ENCODE peak calls at places on chromosomes 5 and 9, in four cellular contexts. O, Z, M and D are unnamed samples.

GRCh38 chr9:95506692-95507455 is 9.9 kb downstream of the PTCH1 start:
- DNase-seq in Z (peak; percentile 76), M (peak; percentile 71), O (no peak), D (no peak)

GRCh38 chr5:179829732-179830435 is 9.2 kb downstream of the SQSTM1 start:
- DNase-seq in O (no peak), Z (no peak), M (no peak), D (no peak)

GRCh38 chr5:76524872-76525271 is 98.3 kb downstream of the F2RL2 start:
- DNase-seq in M (peak; percentile 98), O (no peak), Z (peak; percentile 23), D (peak; percentile 32)

GRCh38 chr9:127899200-127899943 is at the start of gene ST6GALNAC6:
- DNase-seq in Z (peak; percentile 73), O (no peak), M (peak; percentile 85), D (no peak)

GRCh38 chr5:72243706-72244105 is 76.3 kb downstream of the MRPS27 start:
- DNase-seq in Z (no peak), M (no peak), O (no peak), D (no peak)

GRCh38 chr5:77359231-77359630 is 132.9 kb downstream of the WDR41 start:
- DNase-seq in O (no peak), Z (no peak), M (no peak), D (no peak)

GRCh38 chr5:24823625-24824024 is 178.8 kb upstream of the CDH10 start:
- DNase-seq in M (no peak), O (no peak), Z (no peak), D (no peak)

GRCh38 chr9:18658764-18659705 is 185.1 kb downstream of the ADAMTSL1 start:
- DNase-seq in Z (peak; percentile 80), M (no peak), O (no peak), D (peak; percentile 85)

GRCh38 chr9:87122947-87123685 is 175.8 kb upstream of the GAS1 start:
- DNase-seq in M (no peak), Z (peak; percentile 81), O (no peak), D (no peak)

GRCh38 chr5:54610197-54610898 is 92.8 kb downstream of the SNX18 start:
- DNase-seq in Z (no peak), M (peak; percentile 16), O (no peak), D (no peak)

GRCh38 chr9:118575341-118576070 is 793.7 kb downstream of the BRINP1 start:
- DNase-seq in Z (no peak), O (no peak), M (no peak), D (no peak)

GRCh38 chr5:171965740-171966139 is 40.7 kb downstream of the FBXW11 start:
- DNase-seq in Z (no peak), M (peak; percentile 35), O (no peak), D (no peak)

GRCh38 chr9:126222363-126222834 is 104.2 kb upstream of the MVB12B start:
- DNase-seq in M (no peak), O (no peak), Z (no peak), D (no peak)

GRCh38 chr9:85332487-85332886 is 409.3 kb downstream of the AGTPBP1 start:
- DNase-seq in O (no peak), Z (no peak), M (peak; percentile 41), D (no peak)

GRCh38 chr5:23026252-23027170 is 173.4 kb upstream of the CDH12 start:
- DNase-seq in M (peak; percentile 27), Z (peak; percentile 12), O (no peak), D (no peak)

GRCh38 chr9:96139592-96140251 is 162.3 kb downstream of the HSD17B3 start:
- DNase-seq in Z (peak; percentile 71), O (no peak), M (peak; percentile 61), D (peak; percentile 53)

DNA sequence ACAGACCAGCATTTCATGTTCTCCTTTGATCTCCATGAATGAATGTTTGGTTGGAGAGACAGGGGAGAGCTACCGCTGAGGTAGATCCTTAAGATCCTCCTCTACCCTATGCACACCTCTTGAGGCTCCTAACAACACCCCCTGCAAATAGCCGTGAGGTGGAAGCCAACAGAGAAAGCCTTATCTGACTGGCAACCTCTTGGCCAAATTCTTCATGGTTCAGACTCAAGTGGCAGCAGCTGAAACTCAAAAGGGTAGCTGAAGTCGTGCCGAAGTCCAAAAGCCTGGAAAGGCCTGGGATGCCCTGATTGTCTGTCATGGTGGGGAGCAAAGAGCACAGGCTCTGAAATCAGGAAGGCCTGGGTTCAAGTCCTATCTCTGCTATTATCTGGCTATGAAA is 184.9 kb downstream of the SEC61B start:
- DNase-seq in O (no peak), Z (no peak), M (no peak), D (no peak)
- TF ChIP-seq CTCF in O (no peak), Z (no peak), M (no peak), D (no peak)

DNA sequence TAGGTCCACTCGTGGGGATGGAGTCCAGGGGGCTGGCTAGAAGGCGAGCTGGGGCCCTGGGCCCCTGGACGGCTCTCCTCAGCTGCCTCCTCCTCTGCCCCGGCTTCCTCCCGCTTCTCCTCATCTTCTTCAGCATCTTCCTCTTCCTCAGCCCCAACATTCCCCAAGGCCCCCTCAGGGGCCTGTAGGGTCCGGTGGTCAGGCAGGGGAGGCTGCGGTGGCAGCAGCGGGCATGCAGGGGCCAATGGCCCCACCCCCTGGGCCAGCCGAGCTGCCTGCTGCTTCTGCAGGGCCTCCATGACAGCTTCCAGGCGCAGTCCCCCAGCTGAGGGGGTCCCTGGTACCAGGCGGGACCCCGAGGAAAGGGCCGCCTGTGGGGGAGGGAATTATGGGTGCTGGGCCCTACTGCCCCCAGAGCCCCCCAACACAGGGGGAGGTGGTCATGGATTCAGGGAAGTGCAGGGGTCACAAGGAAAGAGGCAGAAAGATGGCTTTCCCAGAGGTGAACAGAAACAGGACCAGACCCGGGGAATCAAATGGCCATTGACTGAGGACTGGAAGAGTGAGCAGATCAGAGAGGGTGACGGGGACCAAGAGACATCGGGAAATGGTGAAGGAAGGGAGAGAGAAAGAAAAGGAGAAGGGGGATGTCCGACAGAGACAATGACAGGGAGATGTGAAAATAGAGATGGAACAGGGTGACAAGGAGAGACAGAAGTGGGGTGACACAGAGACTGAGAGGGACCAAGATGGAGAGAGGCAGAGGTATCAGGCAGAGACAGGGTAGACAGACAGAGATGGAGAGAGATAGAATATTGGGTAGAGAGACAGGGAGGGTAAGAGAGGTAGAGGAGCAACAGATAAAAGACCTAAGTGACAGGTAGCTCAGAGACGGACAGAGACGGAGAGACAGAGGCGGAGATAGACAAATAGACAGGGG is 880 bp downstream of the ARID3C start:
- DNase-seq in Z (no peak), M (no peak), O (no peak), D (no peak)
- H3K4me3 ChIP-seq in Z (no peak overlapping the region), M (no peak overlapping the region), O (peak overlapping the region; percentile 41), D (peak overlapping the region; percentile 25)

DNA sequence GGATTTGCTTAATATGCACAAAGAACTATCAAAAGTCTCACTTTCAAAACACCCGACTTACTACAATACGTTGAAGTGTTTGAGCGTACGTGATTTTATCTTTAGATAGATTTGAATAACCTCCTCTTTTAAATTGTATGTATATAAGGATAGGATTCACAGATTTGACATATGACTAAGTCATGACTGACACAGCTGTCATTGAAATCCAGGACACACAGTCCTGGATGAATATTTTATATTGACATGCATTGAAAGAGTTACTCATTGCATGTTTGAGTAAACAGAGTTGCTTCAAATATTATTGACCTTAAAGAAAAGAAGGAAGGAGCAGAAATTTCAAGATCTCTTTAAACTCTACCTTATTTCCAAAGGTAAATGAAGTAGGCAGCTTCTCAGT is 3.3 kb downstream of the MUSK start:
- DNase-seq in Z (no peak), O (no peak), M (no peak), D (no peak)
- TF ChIP-seq CTCF in Z (no peak), O (no peak), M (no peak), D (no peak)

DNA sequence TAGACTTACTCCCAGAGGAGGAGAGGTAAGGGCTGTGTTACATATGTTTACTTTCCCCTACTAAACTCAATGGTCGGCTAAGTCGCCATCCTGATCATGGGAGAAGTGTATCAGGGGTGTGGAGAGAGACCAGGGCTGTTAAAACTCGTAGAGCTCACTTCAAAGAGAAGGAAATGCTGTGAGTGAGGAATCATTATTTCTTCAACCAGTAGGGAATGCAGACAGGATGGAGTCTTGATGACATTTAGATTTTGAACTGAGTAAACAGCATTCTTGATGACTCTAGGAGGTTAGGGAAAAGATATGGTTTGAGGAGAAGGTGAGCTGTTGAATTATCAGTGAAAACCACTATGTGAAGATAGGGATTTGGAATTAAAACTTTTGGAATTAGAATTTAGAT is 17.3 kb downstream of the RECK start:
- DNase-seq in O (no peak), M (no peak), Z (no peak), D (no peak)
- H3K4me3 ChIP-seq in O (no peak overlapping the region), M (no peak overlapping the region), Z (no peak overlapping the region), D (no peak overlapping the region)